ENCODE peak calls at places on chromosomes 2 and 18, in seven cellular contexts. J, E, H, K, T, B and C are unnamed samples.

GRCh38 chr2:19871836-19872235 is 29.9 kb downstream of the TTC32 start:
- DNase-seq in H (no peak), T (no peak), K (no peak), B (no peak), E (no peak), J (peak; percentile 54), C (no peak)

GRCh38 chr2:101815739-101816391 is 118.4 kb downstream of the MAP4K4 start:
- DNase-seq in K (no peak), H (no peak), E (no peak), B (no peak), T (no peak), J (no peak), C (peak; percentile 38)

GRCh38 chr18:10985689-10986088 is 163.7 kb downstream of the PIEZO2 start:
- DNase-seq in J (no peak), B (no peak), K (no peak), H (no peak), T (no peak), E (no peak), C (no peak)

GRCh38 chr2:151560289-151560688 is 150.6 kb downstream of the RIF1 start:
- DNase-seq in H (no peak), E (no peak), T (no peak), K (no peak), B (no peak), J (no peak), C (no peak)

GRCh38 chr18:10397004-10397403 is 57.4 kb upstream of the APCDD1 start:
- DNase-seq in E (no peak), K (no peak), T (no peak), J (no peak), B (no peak), H (no peak), C (no peak)

GRCh38 chr2:239086325-239087020 is 238.6 kb downstream of the TWIST2 start:
- DNase-seq in T (no peak), B (no peak), K (no peak), J (no peak), E (no peak), H (no peak), C (no peak)

GRCh38 chr18:29164993-29165599 is 988.2 kb upstream of the CDH2 start:
- DNase-seq in K (no peak), T (no peak), J (no peak), H (no peak), B (no peak), E (no peak), C (no peak)

GRCh38 chr2:240793313-240794177 is 26.5 kb downstream of the KIF1A start:
- DNase-seq in T (no peak), J (peak; percentile 61), K (no peak), B (no peak), H (peak; percentile 7), E (no peak), C (no peak)

GRCh38 chr18:68840554-68841263 is 42.8 kb downstream of the CCDC102B start:
- DNase-seq in H (peak; percentile 30), B (no peak), J (no peak), K (no peak), E (no peak), T (no peak), C (peak; percentile 54)

GRCh38 chr2:212892193-212892592 is 259.2 kb downstream of the IKZF2 start:
- DNase-seq in T (no peak), K (no peak), E (no peak), H (no peak), J (no peak), B (no peak), C (no peak)

GRCh38 chr2:228841877-228842276 is 429.2 kb downstream of the PID1 start:
- DNase-seq in E (no peak), B (no peak), K (no peak), H (no peak), J (no peak), T (no peak), C (no peak)

GRCh38 chr18:64713284-64713683 is 564.4 kb upstream of the LINC00305 start:
- DNase-seq in T (no peak), J (no peak), B (no peak), K (no peak), H (no peak), E (no peak), C (peak; percentile 14)

GRCh38 chr2:157260403-157261198 is 3.1 kb downstream of the GALNT5 start:
- DNase-seq in K (no peak), H (no peak), E (no peak), J (no peak), T (no peak), B (no peak), C (no peak)

GRCh38 chr2:216951166-216951565 is 91.3 kb upstream of the TNP1 start:
- DNase-seq in E (no peak), J (no peak), T (no peak), K (no peak), B (no peak), H (no peak), C (no peak)

GRCh38 chr2:5719629-5720334 is 27.6 kb downstream of the SOX11 start:
- DNase-seq in B (no peak), E (no peak), H (no peak), K (no peak), J (no peak), T (no peak), C (no peak)

GRCh38 chr2:133531382-133531781 is 36.9 kb downstream of the NCKAP5 start:
- DNase-seq in B (no peak), E (no peak), T (no peak), J (no peak), H (no peak), K (no peak), C (no peak)

DNA sequence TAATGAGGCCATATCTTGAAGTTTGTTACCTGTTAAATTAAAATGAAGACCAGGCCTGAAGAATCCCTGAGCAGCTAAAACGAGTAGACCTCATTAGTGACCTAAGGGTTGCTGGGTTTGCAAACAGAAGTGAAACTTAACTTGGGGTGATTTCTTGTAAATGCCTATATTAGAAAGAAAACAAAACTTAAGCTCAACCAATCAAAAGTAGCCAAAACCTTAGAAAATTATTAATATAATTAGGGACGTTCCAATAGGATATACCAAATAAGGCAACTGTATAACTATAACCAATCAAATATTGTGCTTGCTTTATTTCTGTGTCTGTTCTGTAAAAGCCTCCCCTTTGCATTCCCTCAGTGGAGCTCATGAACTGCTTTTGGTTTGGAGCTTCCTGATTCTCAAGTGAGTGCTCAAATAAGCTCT is 137.9 kb upstream of the VRK2 start:
- DNase-seq in J (no peak), B (no peak), H (no peak), E (no peak), K (no peak), T (no peak), C (no peak)
- H3K27ac ChIP-seq in J (peak overlapping the region; percentile 56), B (no peak overlapping the region), H (no peak overlapping the region), E (no peak overlapping the region), K (no peak overlapping the region), T (no peak overlapping the region), C (no peak overlapping the region)

GRCh38 chr2:41129988-41130387 is 678.1 kb upstream of the SLC8A1 start:
- DNase-seq in H (no peak), B (no peak), E (no peak), T (no peak), J (no peak), K (no peak), C (no peak)
- TF ChIP-seq POLR2A in H (no peak), B (no peak), E (no peak), T (no peak), J (no peak), K (no peak), C (no peak)

GRCh38 chr2:46555011-46555410 is 75.6 kb downstream of the TMEM247 start:
- DNase-seq in E (no peak), B (no peak), H (no peak), T (no peak), K (no peak), J (no peak), C (no peak)

GRCh38 chr2:46554381-46554780 is 75.0 kb downstream of the TMEM247 start:
- DNase-seq in B (no peak), K (no peak), J (no peak), E (no peak), H (no peak), T (no peak), C (no peak)

GRCh38 chr2:46550686-46551404 is 71.5 kb downstream of the TMEM247 start:
- DNase-seq in T (no peak), E (no peak), J (no peak), B (no peak), K (no peak), H (no peak), C (no peak)

GRCh38 chr2:46552086-46552485 is 72.7 kb downstream of the TMEM247 start:
- DNase-seq in H (no peak), B (no peak), J (no peak), E (no peak), T (no peak), K (no peak), C (no peak)

GRCh38 chr2:46552528-46552927 is 73.2 kb downstream of the TMEM247 start:
- DNase-seq in E (no peak), K (no peak), T (no peak), B (no peak), J (no peak), H (no peak), C (no peak)
- H3K4me1 ChIP-seq in E (peaks cover 72% of the 10 kb centered on the region), K (no peaks in the 10 kb centered on the region), T (peaks cover 12% of the 10 kb centered on the region), B (no peaks in the 10 kb centered on the region), J (peaks cover 55% of the 10 kb centered on the region), H (peaks cover 6% of the 10 kb centered on the region), C (peaks cover 32% of the 10 kb centered on the region)

DNA sequence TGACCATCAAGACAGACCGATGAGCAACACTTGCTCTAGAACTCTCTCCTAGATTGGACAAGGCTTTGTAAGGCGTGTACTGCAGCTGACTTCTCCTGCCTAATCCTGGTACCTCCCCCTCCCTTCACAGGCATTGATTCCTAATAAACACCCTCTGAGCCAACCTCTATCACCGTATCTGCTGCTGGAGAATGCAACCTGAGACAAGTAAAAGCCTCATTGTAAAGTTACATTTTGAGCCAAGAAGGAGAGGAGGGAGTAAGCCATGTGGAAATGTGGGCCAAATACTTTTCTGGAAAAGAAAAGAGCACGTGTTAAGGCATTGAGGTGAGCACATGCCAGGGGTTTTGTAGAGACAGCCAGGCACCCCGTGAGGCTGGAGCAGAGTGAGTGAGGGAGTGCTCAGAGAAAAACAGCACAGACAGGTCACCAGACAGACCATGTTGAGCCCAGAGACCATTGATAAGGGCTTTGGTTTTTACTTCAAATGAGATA is 2.6 kb upstream of the WDFY1 start:
- DNase-seq in E (no peak), H (no peak), T (no peak), K (no peak), J (no peak), B (no peak), C (no peak)
- H3K27ac ChIP-seq in E (no peak overlapping the region), H (no peak overlapping the region), T (peak overlapping the region; percentile 32), K (no peak overlapping the region), J (no peak overlapping the region), B (peak overlapping the region; percentile 15), C (no peak overlapping the region)

DNA sequence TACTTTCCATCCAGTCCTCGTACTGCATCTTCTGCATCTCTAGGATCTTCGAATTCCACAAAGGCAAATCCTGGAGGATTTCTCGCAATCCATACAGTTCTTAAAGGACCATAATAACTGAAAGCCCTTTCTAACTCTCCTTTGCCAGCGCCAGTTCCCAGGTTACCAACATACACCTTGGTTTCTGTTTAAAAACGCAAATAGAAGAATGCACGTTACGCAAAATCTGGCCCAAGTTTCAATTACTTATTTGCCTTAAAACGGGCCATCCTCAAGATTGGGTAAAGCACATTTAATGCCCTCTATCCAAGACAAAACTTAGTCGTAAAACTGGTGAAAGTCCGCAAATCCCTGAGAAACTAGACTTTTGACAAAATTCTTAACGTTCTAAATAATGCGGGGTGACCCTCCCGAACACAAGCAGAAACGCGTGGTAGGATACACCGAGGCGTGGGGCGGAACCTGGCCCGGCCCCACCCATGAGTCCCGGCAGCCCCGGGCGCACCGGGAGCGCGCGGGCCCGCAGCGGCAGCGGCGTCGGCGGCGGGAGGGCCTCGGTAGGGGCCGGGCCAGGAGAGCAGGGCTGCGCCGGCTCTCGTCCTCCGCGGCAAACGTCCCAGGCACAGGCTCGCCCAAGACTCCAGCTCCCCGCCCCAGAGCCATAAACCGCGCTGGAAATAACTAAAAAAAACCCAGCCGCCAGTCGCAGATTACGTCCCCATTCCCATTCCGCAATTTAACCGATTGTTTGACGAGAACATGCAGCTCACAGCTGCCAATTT is 959 bp downstream of the SRSF7 start:
- DNase-seq in T (no peak), B (peak; percentile 62), J (peak; percentile 92), K (peak; percentile 72), H (peak; percentile 65), E (peak; percentile 63), C (peak; percentile 72)
- TF ChIP-seq POLR2A in T (no peak), B (peak; percentile 87), J (no peak), K (no peak), H (peak; percentile 86), E (no peak), C (peak; percentile 74)